ENCODE peak calls at places on chromosomes 7 and 10, in five cellular contexts. D is transverse colon, R is prostate gland, E is stomach, J is breast epithelium. W is an unnamed sample.

GRCh38 chr7:120792091-120792860 is 65.7 kb downstream of the TSPAN12 start:
- DNase-seq in D (peak), R (peak), E (peak), J (peak), W (peak)

GRCh38 chr10:130484912-130485180 is 348.7 kb downstream of the GLRX3 start:
- DNase-seq in D (no peak), R (no peak), E (no peak), J (no peak), W (peak)

GRCh38 chr10:10788761-10789160 is 228.9 kb upstream of the CELF2 start:
- DNase-seq in D (no peak), R (no peak), E (no peak), J (no peak), W (no peak)

GRCh38 chr10:77274046-77274795 is 363.4 kb downstream of the KCNMA1 start:
- DNase-seq in D (no peak), R (no peak), E (no peak), J (no peak), W (peak)

GRCh38 chr7:120729300-120729699 is 128.6 kb downstream of the TSPAN12 start:
- DNase-seq in D (peak), R (no peak), E (no peak), J (no peak), W (peak)

GRCh38 chr10:125679436-125679835 is 3.5 kb downstream of the TEX36 start:
- DNase-seq in D (no peak), R (no peak), E (no peak), J (no peak), W (no peak)

GRCh38 chr7:27183682-27184341 is 1.2 kb downstream of the HOXA11 start:
- DNase-seq in D (peak), R (no peak), E (peak), J (no peak), W (peak)

GRCh38 chr7:76372984-76373833 is 14.4 kb upstream of the YWHAG start:
- DNase-seq in D (no peak), R (no peak), E (no peak), J (no peak), W (no peak)

GRCh38 chr7:130441408-130441854 is 615 bp upstream of the CEP41 start:
- DNase-seq in D (no peak), R (peak), E (no peak), J (peak), W (no peak)

GRCh38 chr10:126902157-126902556 is 3.1 kb upstream of the DOCK1 start:
- DNase-seq in D (no peak), R (no peak), E (no peak), J (peak), W (no peak)

GRCh38 chr10:11058965-11059364 is 41.3 kb downstream of the CELF2 start:
- DNase-seq in D (no peak), R (no peak), E (no peak), J (no peak), W (no peak)

GRCh38 chr7:7718461-7718860 is at the start of gene RPA3:
- DNase-seq in D (no peak), R (no peak), E (no peak), J (no peak), W (no peak)

GRCh38 chr7:44063894-44064651 is 1.3 kb downstream of the PGAM2 start:
- DNase-seq in D (peak), R (no peak), E (no peak), J (no peak), W (peak)

GRCh38 chr7:158282461-158283001 is 305.1 kb downstream of the PTPRN2 start:
- DNase-seq in D (no peak), R (no peak), E (peak), J (no peak), W (peak)

GRCh38 chr7:37592366-37592765 is 91.2 kb upstream of the GPR141 start:
- DNase-seq in D (no peak), R (no peak), E (no peak), J (no peak), W (no peak)

GRCh38 chr10:60914676-60915075 is 29.3 kb downstream of the RHOBTB1 start:
- DNase-seq in D (peak), R (no peak), E (no peak), J (peak), W (peak)

GRCh38 chr7:66921396-66921917 is 432 bp downstream of the TMEM248 start:
- DNase-seq in D (peak), R (peak), E (peak), J (no peak), W (peak)

GRCh38 chr7:135978624-135979023 is 1.5 kb upstream of the MTPN start:
- DNase-seq in D (no peak), R (no peak), E (no peak), J (no peak), W (no peak)

GRCh38 chr7:135974667-135975066 is 2.5 kb downstream of the MTPN start:
- DNase-seq in D (no peak), R (no peak), E (no peak), J (no peak), W (no peak)

GRCh38 chr7:135977742-135978066 is 545 bp upstream of the MTPN start:
- DNase-seq in D (no peak), R (no peak), E (no peak), J (no peak), W (no peak)

GRCh38 chr7:135976312-135977019 is 693 bp downstream of the MTPN start:
- DNase-seq in D (peak), R (no peak), E (no peak), J (no peak), W (no peak)

GRCh38 chr7:135977020-135977741 is at the start of gene MTPN:
- DNase-seq in D (peak), R (peak), E (peak), J (peak), W (peak)
- TF ChIP-seq POLR2A in D (peak), R (peak), E (no peak), J (no peak), W (peak)

GRCh38 chr10:28909875-28910274 is 232.6 kb downstream of the BAMBI start:
- DNase-seq in D (no peak), R (no peak), E (no peak), J (no peak), W (no peak)

GRCh38 chr10:28913850-28914249 is 236.5 kb downstream of the BAMBI start:
- DNase-seq in D (no peak), R (no peak), E (no peak), J (no peak), W (no peak)

GRCh38 chr10:28913436-28913835 is 236.1 kb downstream of the BAMBI start:
- DNase-seq in D (no peak), R (no peak), E (no peak), J (no peak), W (no peak)

GRCh38 chr10:28912017-28912783 is 234.9 kb downstream of the BAMBI start:
- DNase-seq in D (no peak), R (no peak), E (no peak), J (no peak), W (no peak)

DNA sequence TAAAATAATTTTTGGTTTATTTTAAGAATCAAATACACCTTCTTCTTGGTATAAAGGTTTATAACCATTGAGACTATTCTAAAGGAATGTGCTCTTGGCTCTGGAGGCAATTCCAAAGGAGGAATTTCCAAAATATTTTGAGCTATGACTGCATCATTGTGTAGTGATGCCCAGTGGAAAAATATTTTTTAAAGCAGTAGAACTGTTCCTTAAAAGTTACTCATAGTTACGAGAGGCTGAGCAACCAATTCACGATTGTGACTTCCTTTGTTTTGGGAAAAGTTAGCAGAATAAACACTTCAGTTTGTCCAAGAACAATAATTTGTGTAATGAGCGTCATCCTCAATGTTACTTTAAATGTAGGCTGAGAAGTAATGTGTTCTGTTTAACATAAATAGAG is 233.6 kb downstream of the BAMBI start:
- DNase-seq in D (no peak), R (no peak), E (no peak), J (no peak), W (no peak)
- TF ChIP-seq POLR2AphosphoS5 in D (no peak), R (no peak), E (no peak), J (no peak), W (no peak)

GRCh38 chr7:105267244-105267643 is 121.5 kb downstream of the SRPK2 start:
- DNase-seq in D (no peak), R (no peak), E (no peak), J (no peak), W (no peak)

GRCh38 chr7:105268056-105268455 is 120.7 kb downstream of the SRPK2 start:
- DNase-seq in D (no peak), R (no peak), E (no peak), J (no peak), W (no peak)

GRCh38 chr7:105269397-105269796 is 119.3 kb downstream of the SRPK2 start:
- DNase-seq in D (no peak), R (no peak), E (no peak), J (no peak), W (no peak)

GRCh38 chr7:105270117-105270516 is 118.6 kb downstream of the SRPK2 start:
- DNase-seq in D (no peak), R (no peak), E (no peak), J (no peak), W (no peak)

GRCh38 chr7:105268511-105269392 is 120.0 kb downstream of the SRPK2 start:
- DNase-seq in D (no peak), R (peak), E (no peak), J (no peak), W (no peak)
- TF ChIP-seq POLR2A in D (no peak), R (peak), E (no peak), J (no peak), W (no peak)

DNA sequence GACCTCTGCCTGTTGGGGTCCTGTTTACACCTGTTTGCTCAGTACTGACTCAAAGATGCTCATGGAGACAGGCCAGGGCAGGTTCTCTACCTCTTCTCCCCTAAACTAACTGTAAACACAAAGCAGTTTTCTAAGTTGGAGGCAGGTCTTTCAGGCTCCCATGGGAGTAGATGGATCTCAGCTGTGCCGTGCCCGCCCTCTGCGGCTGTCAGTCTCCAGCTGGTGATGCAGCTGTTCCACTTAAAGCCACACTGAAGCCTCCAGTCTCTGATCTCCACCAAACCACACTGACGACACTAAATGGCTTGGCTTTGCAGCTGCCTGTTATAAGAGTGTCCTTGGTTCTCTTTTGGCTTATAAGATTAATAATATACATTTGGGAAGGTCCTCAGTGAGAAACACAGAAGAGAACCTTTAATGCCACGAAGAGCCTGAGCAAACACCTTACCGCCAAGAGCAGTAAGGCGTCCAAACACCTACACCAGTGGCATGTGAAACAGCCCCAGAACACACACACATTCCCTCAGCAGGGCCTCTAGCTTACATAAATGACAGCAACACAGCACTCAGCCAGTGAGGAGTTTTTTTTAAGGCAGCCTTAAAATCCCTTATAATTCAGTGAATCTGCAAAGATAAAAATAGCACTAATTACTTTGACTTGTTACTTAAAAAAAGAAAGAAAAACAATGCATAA is 60.4 kb upstream of the KCNIP2 start:
- DNase-seq in D (peak), R (no peak), E (no peak), J (no peak), W (no peak)
- TF ChIP-seq POLR2AphosphoS5 in D (no peak), R (no peak), E (no peak), J (no peak), W (no peak)

GRCh38 chr10:73251683-73252444 is 580 bp downstream of the MRPS16 start:
- DNase-seq in D (no peak), R (no peak), E (no peak), J (no peak), W (peak)
- TF ChIP-seq POLR2A in D (no peak), R (no peak), E (no peak), J (no peak), W (no peak)

GRCh38 chr7:151235091-151235787 is 3.0 kb downstream of the CHPF2 start:
- DNase-seq in D (no peak), R (no peak), E (no peak), J (no peak), W (peak)

GRCh38 chr7:151238924-151239836 is 6.9 kb downstream of the CHPF2 start:
- DNase-seq in D (no peak), R (no peak), E (no peak), J (no peak), W (peak)

GRCh38 chr7:151236406-151236805 is 4.1 kb downstream of the CHPF2 start:
- DNase-seq in D (no peak), R (no peak), E (no peak), J (no peak), W (no peak)

GRCh38 chr7:151238190-151238810 is 6.0 kb downstream of the CHPF2 start:
- DNase-seq in D (no peak), R (no peak), E (no peak), J (no peak), W (peak)

GRCh38 chr7:151237244-151238189 is 5.2 kb downstream of the CHPF2 start:
- DNase-seq in D (no peak), R (no peak), E (no peak), J (no peak), W (peak)
- TF ChIP-seq POLR2AphosphoS5 in D (no peak), R (no peak), E (no peak), J (no peak), W (no peak)

GRCh38 chr10:131901181-131901829 is 497 bp downstream of the PPP2R2D start:
- DNase-seq in D (peak), R (peak), E (peak), J (no peak), W (peak)
- TF ChIP-seq POLR2A in D (peak), R (peak), E (no peak), J (no peak), W (no peak)